ENCODE peak calls at places on chromosomes 16 and 17, in five cellular contexts. W is HEK293T, Z is NT2/D1, F is HepG2, D is GM12878. S is an unnamed sample.

GRCh38 chr16:25089346-25089745 is 22.2 kb upstream of the LCMT1 start:
- DNase-seq in W (no peak), Z (no peak), F (no peak), D (no peak), S (no peak)

GRCh38 chr16:58409316-58409973 is 17.2 kb downstream of the GINS3 start:
- DNase-seq in W (no peak), Z (no peak), F (no peak), D (no peak), S (no peak)

GRCh38 chr17:39576187-39576586 is 31.5 kb downstream of the NEUROD2 start:
- DNase-seq in W (peak), Z (no peak), F (peak), D (no peak), S (peak)

GRCh38 chr17:49637050-49637449 is 40.8 kb downstream of the SPOP start:
- DNase-seq in W (no peak), Z (no peak), F (no peak), D (no peak), S (no peak)

GRCh38 chr17:78650093-78650715 is 73.0 kb upstream of the DNAH17 start:
- DNase-seq in W (no peak), Z (no peak), F (peak), D (no peak), S (no peak)

GRCh38 chr16:46961373-46962353 is 11.8 kb downstream of the DNAJA2 start:
- DNase-seq in W (no peak), Z (no peak), F (no peak), D (no peak), S (no peak)

GRCh38 chr16:82580293-82580900 is 46.4 kb upstream of the CDH13 start:
- DNase-seq in W (no peak), Z (no peak), F (peak), D (no peak), S (no peak)

GRCh38 chr16:8262299-8262698 is 328.0 kb downstream of the TMEM114 start:
- DNase-seq in W (no peak), Z (no peak), F (peak), D (no peak), S (no peak)

GRCh38 chr16:27768651-27769270 is 218.8 kb downstream of the KATNIP start:
- DNase-seq in W (no peak), Z (no peak), F (no peak), D (no peak), S (no peak)

GRCh38 chr17:37167756-37168155 is 208.0 kb upstream of the C17orf78 start:
- DNase-seq in W (no peak), Z (no peak), F (no peak), D (no peak), S (no peak)

GRCh38 chr17:21029032-21029431 is 13.8 kb downstream of the USP22 start:
- DNase-seq in W (no peak), Z (no peak), F (no peak), D (no peak), S (no peak)

GRCh38 chr17:6713130-6713917 is at the start of gene SLC13A5:
- DNase-seq in W (no peak), Z (peak), F (peak), D (no peak), S (peak)

GRCh38 chr17:64051153-64051552 is 30.7 kb upstream of the ICAM2 start:
- DNase-seq in W (no peak), Z (no peak), F (no peak), D (no peak), S (no peak)

GRCh38 chr17:11986939-11987329 is 10.3 kb downstream of the ZNF18 start:
- DNase-seq in W (peak), Z (peak), F (peak), D (no peak), S (no peak)

GRCh38 chr16:58588406-58588805 is 41.2 kb downstream of the CNOT1 start:
- DNase-seq in W (no peak), Z (no peak), F (no peak), D (no peak), S (no peak)

DNA sequence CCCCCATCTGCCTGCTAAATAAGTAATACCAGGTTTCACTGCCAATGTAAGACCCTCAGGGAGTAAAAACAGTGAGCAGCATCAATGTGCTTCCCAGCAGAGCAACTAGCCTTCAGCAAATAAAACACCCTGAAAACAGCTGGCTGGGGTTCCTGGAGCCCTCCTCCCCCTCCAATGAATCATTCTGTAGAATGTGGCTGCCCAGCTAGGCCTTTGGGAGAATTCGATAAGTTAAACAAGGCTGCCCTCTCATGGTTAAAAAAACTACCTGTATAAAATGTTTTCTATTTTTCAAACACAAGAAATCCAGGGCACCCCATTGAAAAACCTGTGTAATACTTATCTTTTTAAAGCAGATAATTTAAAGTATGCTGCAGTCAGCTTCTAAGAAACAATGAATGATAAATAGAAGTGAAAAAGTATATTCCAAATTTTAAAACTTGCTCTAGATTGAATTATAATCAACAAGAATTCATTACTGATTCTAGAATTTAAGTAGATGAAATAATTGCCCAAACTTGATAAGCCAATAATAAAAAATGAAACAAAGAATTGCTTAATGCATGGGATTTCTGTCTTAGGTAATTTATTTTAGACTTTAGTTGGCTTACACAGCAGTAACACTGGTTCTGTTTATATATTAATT is 9.4 kb upstream of the TOM1L1 start:
- DNase-seq in W (peak), Z (no peak), F (peak), D (no peak), S (peak)
- TF ChIP-seq SUZ12 in W (no peak), Z (no peak), F (no peak), D (no peak), S (no peak)

GRCh38 chr17:75738218-75738802 is 17.1 kb downstream of the ITGB4 start:
- DNase-seq in W (no peak), Z (no peak), F (peak), D (no peak), S (no peak)
- TF ChIP-seq SUZ12 in W (no peak), Z (no peak), F (no peak), D (no peak), S (no peak)

GRCh38 chr17:41777579-41778188 is 8.8 kb downstream of the JUP start:
- DNase-seq in W (peak), Z (no peak), F (peak), D (no peak), S (no peak)
- TF ChIP-seq SUZ12 in W (no peak), Z (no peak), F (no peak), D (no peak), S (no peak)

GRCh38 chr16:86635181-86635580 is 56.8 kb downstream of the FOXL1 start:
- DNase-seq in W (no peak), Z (no peak), F (no peak), D (no peak), S (no peak)
- TF ChIP-seq SUZ12 in W (no peak), Z (no peak), F (no peak), D (no peak), S (no peak)

GRCh38 chr16:3716831-3717234 is 491 bp downstream of the TRAP1 start:
- DNase-seq in W (peak), Z (no peak), F (no peak), D (no peak), S (no peak)
- TF ChIP-seq SUZ12 in W (no peak), Z (no peak), F (no peak), D (no peak), S (no peak)

GRCh38 chr16:3866703-3867431 is 13.6 kb downstream of the CREBBP start:
- DNase-seq in W (no peak), Z (no peak), F (no peak), D (no peak), S (no peak)
- TF ChIP-seq SUZ12 in W (no peak), Z (no peak), F (no peak), D (no peak), S (no peak)

DNA sequence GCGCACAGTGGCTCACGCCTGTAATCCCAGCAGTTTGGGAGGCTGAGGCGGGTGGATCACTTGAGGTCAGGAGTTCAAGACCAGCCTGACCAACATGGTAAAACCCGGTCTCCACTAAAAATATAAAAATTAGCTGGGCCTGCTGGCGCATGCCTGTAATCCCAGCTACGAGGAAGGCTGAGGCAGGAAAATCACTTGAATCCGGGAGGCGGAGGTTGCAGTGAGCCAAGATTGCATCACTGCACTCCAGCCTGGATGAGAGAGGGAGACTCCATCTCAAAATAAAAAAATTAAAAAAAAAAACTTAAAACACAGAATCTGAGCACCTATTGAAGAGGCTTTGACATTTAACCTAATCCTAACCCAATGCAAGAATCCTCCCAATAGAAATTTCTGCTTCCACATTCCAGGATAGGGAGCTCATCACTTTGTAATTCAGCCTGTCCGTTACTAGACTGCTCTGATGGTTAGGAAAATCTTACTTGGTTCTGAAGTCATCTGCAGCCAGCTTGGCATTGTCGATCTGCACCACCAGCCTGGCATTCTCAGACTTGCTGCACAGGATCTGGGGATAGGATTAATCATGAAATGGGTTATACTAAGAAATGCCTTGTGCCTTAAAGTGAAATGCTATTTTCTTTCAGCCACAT is 2.1 kb downstream of the KRT33B start:
- DNase-seq in W (no peak), Z (no peak), F (no peak), D (no peak), S (no peak)
- TF ChIP-seq SUZ12 in W (no peak), Z (no peak), F (no peak), D (no peak), S (no peak)

DNA sequence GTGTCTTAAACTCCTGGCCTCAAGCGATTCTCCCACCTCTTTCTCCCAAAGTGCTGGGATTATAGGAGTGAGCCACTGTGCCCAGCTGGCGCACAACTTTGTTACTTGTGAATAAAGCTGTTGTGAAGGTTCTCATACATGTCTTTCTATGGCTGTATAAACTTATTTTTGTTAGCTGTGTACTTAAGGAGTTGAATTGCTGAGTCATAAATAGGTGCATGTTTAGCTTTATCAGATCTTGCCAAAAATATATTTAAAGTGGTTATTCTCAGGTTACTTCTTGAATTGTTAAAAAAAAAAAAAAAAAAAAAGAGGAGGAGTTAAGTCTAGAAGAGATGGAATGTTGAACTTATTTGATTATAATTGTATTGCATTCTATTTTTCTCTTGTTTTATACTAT is 47.6 kb upstream of the IRX3 start:
- DNase-seq in W (no peak), Z (no peak), F (no peak), D (no peak), S (no peak)
- TF ChIP-seq SUZ12 in W (no peak), Z (no peak), F (no peak), D (no peak), S (no peak)

GRCh38 chr16:10098991-10099390 is 83.2 kb downstream of the GRIN2A start:
- DNase-seq in W (no peak), Z (no peak), F (no peak), D (no peak), S (no peak)
- TF ChIP-seq SUZ12 in W (no peak), Z (no peak), F (no peak), D (no peak), S (no peak)

S was measured in H1.